ENCODE peak calls at places on chromosomes 2 and 18, in ten cellular contexts. B is fibroblast of pulmonary artery; V is NCI-H1417; O is activated CD8-positive, alpha-beta T cell treated with anti-CD3 and anti-CD28 coated beads for 36 hours; G is anterior cingulate cortex; Y is NT2/D1; N is activated CD8-positive, alpha-beta memory T cell treated with anti-CD3 and anti-CD28 coated beads, Interleukin-2, amount 50 U/mL, for 48 hours; W is SHP77; A is dermis blood vessel endothelial cell; P is stimulated activated CD4-positive, alpha-beta T cell treated with anti-CD3 and anti-CD28 coated beads, TNF-alpha, amount 100 ng/mL, for 24 hours. S is an unnamed sample.

GRCh38 chr18:77765468-77765867 is 515.8 kb downstream of the GALR1 start:
- DNase-seq in V (peak; percentile 57), N (no peak), P (peak; percentile 3), W (peak; percentile 53), A (no peak), G (peak; percentile 23), O (peak; percentile 32), Y (peak; percentile 30), B (no peak), S (no peak)

GRCh38 chr2:46846454-46846990 is 69.1 kb downstream of the MCFD2 start:
- DNase-seq in Y (no peak), V (no peak), N (no peak), W (no peak), A (no peak), B (peak; percentile 40), P (no peak), G (no peak), O (no peak), S (no peak)

GRCh38 chr2:144500567-144500966 is 19.4 kb downstream of the ZEB2 start:
- DNase-seq in B (peak; percentile 23), V (no peak), W (no peak), O (no peak), N (no peak), Y (no peak), P (no peak), G (no peak), A (no peak), S (no peak)

GRCh38 chr18:23451491-23451890 is 1.6 kb upstream of the RIOK3 start:
- DNase-seq in P (no peak), B (no peak), N (no peak), O (no peak), A (no peak), Y (no peak), W (no peak), V (no peak), G (no peak), S (no peak)

GRCh38 chr2:3512086-3512485 is 7.2 kb downstream of the ADI1 start:
- DNase-seq in N (no peak), A (no peak), B (peak; percentile 8), W (no peak), P (no peak), O (no peak), V (no peak), G (no peak), Y (peak; percentile 61), S (no peak)

GRCh38 chr18:9244376-9244775 is 90.2 kb upstream of the TWSG1 start:
- DNase-seq in Y (no peak), W (no peak), B (no peak), G (no peak), A (no peak), N (no peak), P (no peak), O (peak; percentile 10), V (no peak), S (no peak)

GRCh38 chr18:68394705-68395104 is 320.2 kb downstream of the TMX3 start:
- DNase-seq in O (no peak), Y (no peak), W (no peak), G (no peak), N (no peak), A (no peak), P (no peak), B (peak; percentile 16), V (no peak), S (no peak)

GRCh38 chr2:168212866-168213265 is 34.5 kb downstream of the STK39 start:
- DNase-seq in W (no peak), P (no peak), B (no peak), G (no peak), N (no peak), Y (no peak), O (no peak), A (peak; percentile 6), V (no peak), S (no peak)

GRCh38 chr2:192190474-192190873 is 4.3 kb downstream of the TMEFF2 start:
- DNase-seq in G (no peak), B (peak; percentile 71), W (peak; percentile 9), O (no peak), Y (no peak), N (no peak), V (peak; percentile 0), P (no peak), A (peak; percentile 60), S (peak; percentile 8)